ENCODE peak calls at places on chromosomes 3 and 15, in ten cellular contexts. One of them, this sample, is unnamed.
A peak's percentile ranks its signal among the peaks of the same experiment; 100 is the strongest.

GRCh38 chr15:34241376-34242350 is 16.8 kb downstream of the EMC4 start:
- DNase-seq in activated T-cell treated with anti-CD3 and anti-CD28 coated beads for 48 hours: no peak
- DNase-seq in CD4-positive, alpha-beta T cell: peak; percentile 17
- DNase-seq in AML-193: peak; percentile 60
- DNase-seq in PC-9: no peak
- DNase-seq in GM10248: peak; percentile 62
- DNase-seq in AG08396: peak; percentile 41
- DNase-seq in cardiac fibroblast: peak; percentile 67
- DNase-seq in left ventricle myocardium inferior: no peak
- DNase-seq in brain microvascular endothelial cell: peak; percentile 49
- DNase-seq in this sample: peak; percentile 23

GRCh38 chr15:70362911-70363310 is 265.2 kb upstream of the TLE3 start:
- DNase-seq in AML-193: peak; percentile 21
- DNase-seq in cardiac fibroblast: peak; percentile 66
- DNase-seq in GM10248: peak; percentile 49
- DNase-seq in activated T-cell treated with anti-CD3 and anti-CD28 coated beads for 48 hours: no peak
- DNase-seq in left ventricle myocardium inferior: no peak
- DNase-seq in brain microvascular endothelial cell: peak; percentile 35
- DNase-seq in PC-9: peak; percentile 13
- DNase-seq in AG08396: peak; percentile 67
- DNase-seq in CD4-positive, alpha-beta T cell: no peak
- DNase-seq in this sample: peak; percentile 71

GRCh38 chr3:101379695-101380376 is 59.5 kb upstream of the IMPG2 start:
- DNase-seq in GM10248: peak; percentile 36
- DNase-seq in brain microvascular endothelial cell: no peak
- DNase-seq in AG08396: no peak
- DNase-seq in cardiac fibroblast: no peak
- DNase-seq in PC-9: no peak
- DNase-seq in left ventricle myocardium inferior: no peak
- DNase-seq in activated T-cell treated with anti-CD3 and anti-CD28 coated beads for 48 hours: no peak
- DNase-seq in CD4-positive, alpha-beta T cell: no peak
- DNase-seq in AML-193: peak; percentile 22
- DNase-seq in this sample: no peak

GRCh38 chr3:183123891-183124290 is 24.6 kb upstream of the MCCC1 start:
- DNase-seq in AML-193: no peak
- DNase-seq in left ventricle myocardium inferior: no peak
- DNase-seq in cardiac fibroblast: no peak
- DNase-seq in AG08396: no peak
- DNase-seq in brain microvascular endothelial cell: no peak
- DNase-seq in activated T-cell treated with anti-CD3 and anti-CD28 coated beads for 48 hours: no peak
- DNase-seq in CD4-positive, alpha-beta T cell: no peak
- DNase-seq in GM10248: no peak
- DNase-seq in PC-9: no peak
- DNase-seq in this sample: no peak

GRCh38 chr15:67329984-67330733 is 75.6 kb downstream of the IQCH start:
- DNase-seq in left ventricle myocardium inferior: no peak
- DNase-seq in AML-193: no peak
- DNase-seq in PC-9: no peak
- DNase-seq in GM10248: no peak
- DNase-seq in AG08396: no peak
- DNase-seq in activated T-cell treated with anti-CD3 and anti-CD28 coated beads for 48 hours: no peak
- DNase-seq in CD4-positive, alpha-beta T cell: no peak
- DNase-seq in brain microvascular endothelial cell: no peak
- DNase-seq in cardiac fibroblast: peak; percentile 7
- DNase-seq in this sample: no peak

GRCh38 chr15:56894601-56895000 is 23.8 kb upstream of the TCF12 start:
- DNase-seq in PC-9: no peak
- DNase-seq in GM10248: no peak
- DNase-seq in brain microvascular endothelial cell: no peak
- DNase-seq in cardiac fibroblast: no peak
- DNase-seq in activated T-cell treated with anti-CD3 and anti-CD28 coated beads for 48 hours: no peak
- DNase-seq in left ventricle myocardium inferior: no peak
- DNase-seq in CD4-positive, alpha-beta T cell: no peak
- DNase-seq in AML-193: no peak
- DNase-seq in AG08396: no peak
- DNase-seq in this sample: no peak

GRCh38 chr15:37788767-37789391 is 145.6 kb upstream of the TMCO5A start:
- DNase-seq in AG08396: no peak
- DNase-seq in activated T-cell treated with anti-CD3 and anti-CD28 coated beads for 48 hours: no peak
- DNase-seq in cardiac fibroblast: no peak
- DNase-seq in AML-193: no peak
- DNase-seq in brain microvascular endothelial cell: no peak
- DNase-seq in GM10248: no peak
- DNase-seq in PC-9: no peak
- DNase-seq in left ventricle myocardium inferior: no peak
- DNase-seq in CD4-positive, alpha-beta T cell: no peak
- DNase-seq in this sample: no peak

GRCh38 chr3:123105201-123106189 is 38.7 kb downstream of the PDIA5 start:
- DNase-seq in cardiac fibroblast: no peak
- DNase-seq in left ventricle myocardium inferior: no peak
- DNase-seq in AML-193: no peak
- DNase-seq in PC-9: no peak
- DNase-seq in activated T-cell treated with anti-CD3 and anti-CD28 coated beads for 48 hours: no peak
- DNase-seq in CD4-positive, alpha-beta T cell: no peak
- DNase-seq in AG08396: no peak
- DNase-seq in GM10248: peak; percentile 70
- DNase-seq in brain microvascular endothelial cell: no peak
- DNase-seq in this sample: no peak

GRCh38 chr3:64575211-64575844 is 112.5 kb downstream of the ADAMTS9 start:
- DNase-seq in AML-193: no peak
- DNase-seq in AG08396: peak; percentile 20
- DNase-seq in PC-9: no peak
- DNase-seq in brain microvascular endothelial cell: peak; percentile 25
- DNase-seq in left ventricle myocardium inferior: no peak
- DNase-seq in cardiac fibroblast: peak; percentile 35
- DNase-seq in GM10248: peak; percentile 18
- DNase-seq in activated T-cell treated with anti-CD3 and anti-CD28 coated beads for 48 hours: no peak
- DNase-seq in CD4-positive, alpha-beta T cell: no peak
- DNase-seq in this sample: peak; percentile 3

GRCh38 chr3:62375655-62376054 is 2.3 kb upstream of the FEZF2 start:
- DNase-seq in GM10248: no peak
- DNase-seq in AG08396: no peak
- DNase-seq in brain microvascular endothelial cell: no peak
- DNase-seq in left ventricle myocardium inferior: no peak
- DNase-seq in AML-193: no peak
- DNase-seq in activated T-cell treated with anti-CD3 and anti-CD28 coated beads for 48 hours: no peak
- DNase-seq in cardiac fibroblast: no peak
- DNase-seq in CD4-positive, alpha-beta T cell: no peak
- DNase-seq in PC-9: no peak
- DNase-seq in this sample: no peak

GRCh38 chr15:81890496-81890895 is 155.3 kb downstream of the MEX3B start:
- DNase-seq in CD4-positive, alpha-beta T cell: no peak
- DNase-seq in PC-9: no peak
- DNase-seq in GM10248: no peak
- DNase-seq in activated T-cell treated with anti-CD3 and anti-CD28 coated beads for 48 hours: no peak
- DNase-seq in AG08396: no peak
- DNase-seq in left ventricle myocardium inferior: no peak
- DNase-seq in AML-193: no peak
- DNase-seq in cardiac fibroblast: no peak
- DNase-seq in brain microvascular endothelial cell: no peak
- DNase-seq in this sample: no peak

GRCh38 chr3:113018461-113019181 is 27.8 kb downstream of the GTPBP8 start:
- DNase-seq in GM10248: no peak
- DNase-seq in activated T-cell treated with anti-CD3 and anti-CD28 coated beads for 48 hours: no peak
- DNase-seq in brain microvascular endothelial cell: peak; percentile 14
- DNase-seq in AML-193: no peak
- DNase-seq in PC-9: no peak
- DNase-seq in cardiac fibroblast: peak; percentile 61
- DNase-seq in CD4-positive, alpha-beta T cell: no peak
- DNase-seq in AG08396: no peak
- DNase-seq in left ventricle myocardium inferior: no peak
- DNase-seq in this sample: no peak

GRCh38 chr15:75437721-75438120 is 13.8 kb downstream of the SIN3A start:
- DNase-seq in PC-9: no peak
- DNase-seq in brain microvascular endothelial cell: no peak
- DNase-seq in AG08396: no peak
- DNase-seq in AML-193: no peak
- DNase-seq in activated T-cell treated with anti-CD3 and anti-CD28 coated beads for 48 hours: no peak
- DNase-seq in GM10248: no peak
- DNase-seq in left ventricle myocardium inferior: no peak
- DNase-seq in CD4-positive, alpha-beta T cell: no peak
- DNase-seq in cardiac fibroblast: no peak
- DNase-seq in this sample: no peak

GRCh38 chr3:154480033-154480432 is 50.0 kb upstream of the GPR149 start:
- DNase-seq in brain microvascular endothelial cell: no peak
- DNase-seq in PC-9: no peak
- DNase-seq in activated T-cell treated with anti-CD3 and anti-CD28 coated beads for 48 hours: no peak
- DNase-seq in CD4-positive, alpha-beta T cell: no peak
- DNase-seq in AML-193: no peak
- DNase-seq in AG08396: no peak
- DNase-seq in left ventricle myocardium inferior: no peak
- DNase-seq in GM10248: no peak
- DNase-seq in cardiac fibroblast: no peak
- DNase-seq in this sample: no peak

GRCh38 chr15:77841376-77841775 is 208.7 kb upstream of the LINGO1 start:
- DNase-seq in PC-9: no peak
- DNase-seq in GM10248: no peak
- DNase-seq in activated T-cell treated with anti-CD3 and anti-CD28 coated beads for 48 hours: no peak
- DNase-seq in AG08396: no peak
- DNase-seq in left ventricle myocardium inferior: no peak
- DNase-seq in CD4-positive, alpha-beta T cell: no peak
- DNase-seq in AML-193: no peak
- DNase-seq in cardiac fibroblast: no peak
- DNase-seq in brain microvascular endothelial cell: no peak
- DNase-seq in this sample: no peak

GRCh38 chr15:74336061-74337005 is 31.1 kb downstream of the CYP11A1 start:
- DNase-seq in activated T-cell treated with anti-CD3 and anti-CD28 coated beads for 48 hours: no peak
- DNase-seq in AG08396: no peak
- DNase-seq in CD4-positive, alpha-beta T cell: no peak
- DNase-seq in cardiac fibroblast: peak; percentile 45
- DNase-seq in GM10248: no peak
- DNase-seq in AML-193: no peak
- DNase-seq in left ventricle myocardium inferior: no peak
- DNase-seq in PC-9: no peak
- DNase-seq in brain microvascular endothelial cell: no peak
- DNase-seq in this sample: no peak

GRCh38 chr3:194368918-194369317 is 625 bp downstream of the LRRC15 start:
- DNase-seq in activated T-cell treated with anti-CD3 and anti-CD28 coated beads for 48 hours: no peak
- DNase-seq in brain microvascular endothelial cell: no peak
- DNase-seq in cardiac fibroblast: no peak
- DNase-seq in AG08396: no peak
- DNase-seq in AML-193: no peak
- DNase-seq in GM10248: no peak
- DNase-seq in CD4-positive, alpha-beta T cell: no peak
- DNase-seq in left ventricle myocardium inferior: no peak
- DNase-seq in PC-9: no peak
- DNase-seq in this sample: no peak

GRCh38 chr3:39404943-39405686 is 1.4 kb upstream of the RPSA start:
- DNase-seq in brain microvascular endothelial cell: no peak
- DNase-seq in CD4-positive, alpha-beta T cell: no peak
- DNase-seq in PC-9: no peak
- DNase-seq in left ventricle myocardium inferior: no peak
- DNase-seq in activated T-cell treated with anti-CD3 and anti-CD28 coated beads for 48 hours: no peak
- DNase-seq in AML-193: no peak
- DNase-seq in GM10248: no peak
- DNase-seq in cardiac fibroblast: no peak
- DNase-seq in AG08396: no peak
- DNase-seq in this sample: no peak

GRCh38 chr3:123733805-123734526 is 149.1 kb upstream of the HACD2 start:
- DNase-seq in AG08396: peak; percentile 69
- DNase-seq in CD4-positive, alpha-beta T cell: no peak
- DNase-seq in left ventricle myocardium inferior: no peak
- DNase-seq in PC-9: peak; percentile 23
- DNase-seq in GM10248: no peak
- DNase-seq in AML-193: no peak
- DNase-seq in activated T-cell treated with anti-CD3 and anti-CD28 coated beads for 48 hours: no peak
- DNase-seq in brain microvascular endothelial cell: peak; percentile 84
- DNase-seq in cardiac fibroblast: peak; percentile 37
- DNase-seq in this sample: peak; percentile 79

GRCh38 chr3:60309539-60310268 is 941.5 kb downstream of the FHIT start:
- DNase-seq in activated T-cell treated with anti-CD3 and anti-CD28 coated beads for 48 hours: no peak
- DNase-seq in PC-9: no peak
- DNase-seq in AML-193: no peak
- DNase-seq in AG08396: no peak
- DNase-seq in GM10248: no peak
- DNase-seq in CD4-positive, alpha-beta T cell: no peak
- DNase-seq in brain microvascular endothelial cell: no peak
- DNase-seq in cardiac fibroblast: no peak
- DNase-seq in left ventricle myocardium inferior: no peak
- DNase-seq in this sample: no peak

GRCh38 chr3:153577059-153577736 is 415.2 kb downstream of the RAP2B start:
- DNase-seq in GM10248: no peak
- DNase-seq in AG08396: no peak
- DNase-seq in PC-9: no peak
- DNase-seq in cardiac fibroblast: no peak
- DNase-seq in activated T-cell treated with anti-CD3 and anti-CD28 coated beads for 48 hours: no peak
- DNase-seq in left ventricle myocardium inferior: no peak
- DNase-seq in CD4-positive, alpha-beta T cell: no peak
- DNase-seq in AML-193: no peak
- DNase-seq in brain microvascular endothelial cell: no peak
- DNase-seq in this sample: no peak

GRCh38 chr3:152348436-152349177 is 79.9 kb downstream of the MBNL1 start:
- DNase-seq in PC-9: no peak
- DNase-seq in CD4-positive, alpha-beta T cell: no peak
- DNase-seq in activated T-cell treated with anti-CD3 and anti-CD28 coated beads for 48 hours: no peak
- DNase-seq in GM10248: no peak
- DNase-seq in AML-193: no peak
- DNase-seq in brain microvascular endothelial cell: no peak
- DNase-seq in AG08396: no peak
- DNase-seq in cardiac fibroblast: no peak
- DNase-seq in left ventricle myocardium inferior: no peak
- DNase-seq in this sample: no peak

GRCh38 chr3:61439116-61439459 is 122.3 kb upstream of the PTPRG start:
- DNase-seq in GM10248: no peak
- DNase-seq in activated T-cell treated with anti-CD3 and anti-CD28 coated beads for 48 hours: no peak
- DNase-seq in left ventricle myocardium inferior: no peak
- DNase-seq in AML-193: no peak
- DNase-seq in AG08396: no peak
- DNase-seq in CD4-positive, alpha-beta T cell: no peak
- DNase-seq in brain microvascular endothelial cell: no peak
- DNase-seq in cardiac fibroblast: no peak
- DNase-seq in PC-9: no peak
- DNase-seq in this sample: no peak

GRCh38 chr3:173688216-173688842 is 290.8 kb downstream of the NLGN1 start:
- DNase-seq in CD4-positive, alpha-beta T cell: no peak
- DNase-seq in PC-9: no peak
- DNase-seq in cardiac fibroblast: no peak
- DNase-seq in left ventricle myocardium inferior: no peak
- DNase-seq in GM10248: no peak
- DNase-seq in activated T-cell treated with anti-CD3 and anti-CD28 coated beads for 48 hours: no peak
- DNase-seq in AG08396: no peak
- DNase-seq in AML-193: no peak
- DNase-seq in brain microvascular endothelial cell: no peak
- DNase-seq in this sample: no peak

GRCh38 chr3:173743512-173743911 is 346.0 kb downstream of the NLGN1 start:
- DNase-seq in cardiac fibroblast: no peak
- DNase-seq in CD4-positive, alpha-beta T cell: no peak
- DNase-seq in AML-193: no peak
- DNase-seq in PC-9: no peak
- DNase-seq in left ventricle myocardium inferior: no peak
- DNase-seq in brain microvascular endothelial cell: no peak
- DNase-seq in activated T-cell treated with anti-CD3 and anti-CD28 coated beads for 48 hours: no peak
- DNase-seq in AG08396: no peak
- DNase-seq in GM10248: no peak
- DNase-seq in this sample: no peak

GRCh38 chr3:64627042-64627441 is 60.8 kb downstream of the ADAMTS9 start:
- DNase-seq in cardiac fibroblast: no peak
- DNase-seq in PC-9: no peak
- DNase-seq in GM10248: no peak
- DNase-seq in CD4-positive, alpha-beta T cell: no peak
- DNase-seq in left ventricle myocardium inferior: no peak
- DNase-seq in AML-193: no peak
- DNase-seq in AG08396: no peak
- DNase-seq in brain microvascular endothelial cell: no peak
- DNase-seq in activated T-cell treated with anti-CD3 and anti-CD28 coated beads for 48 hours: no peak
- DNase-seq in this sample: no peak

GRCh38 chr3:193656445-193656844 is 63.4 kb downstream of the OPA1 start:
- DNase-seq in cardiac fibroblast: no peak
- DNase-seq in GM10248: no peak
- DNase-seq in left ventricle myocardium inferior: no peak
- DNase-seq in AML-193: no peak
- DNase-seq in AG08396: no peak
- DNase-seq in brain microvascular endothelial cell: no peak
- DNase-seq in activated T-cell treated with anti-CD3 and anti-CD28 coated beads for 48 hours: no peak
- DNase-seq in CD4-positive, alpha-beta T cell: no peak
- DNase-seq in PC-9: no peak
- DNase-seq in this sample: no peak

GRCh38 chr15:40873625-40874561 is at the start of gene RHOV:
- DNase-seq in AG08396: peak; percentile 61
- DNase-seq in CD4-positive, alpha-beta T cell: peak; percentile 25
- DNase-seq in GM10248: peak; percentile 84
- DNase-seq in activated T-cell treated with anti-CD3 and anti-CD28 coated beads for 48 hours: peak; percentile 48
- DNase-seq in cardiac fibroblast: peak; percentile 46
- DNase-seq in left ventricle myocardium inferior: peak; percentile 38
- DNase-seq in AML-193: peak; percentile 18
- DNase-seq in brain microvascular endothelial cell: peak; percentile 29
- DNase-seq in PC-9: peak; percentile 78
- DNase-seq in this sample: peak; percentile 68